ENCODE peak calls at places on chromosomes 3 and 15, in five cellular contexts. One of them, this sample, is unnamed.

GRCh38 chr15:29670945-29671307 is 151.3 kb downstream of the TJP1 start:
- DNase-seq in ELF-1: no peak
- DNase-seq in 8988T: no peak
- DNase-seq in fibroblast of lung: peak
- DNase-seq in globus pallidus: no peak
- DNase-seq in this sample: no peak

GRCh38 chr3:43998841-43999805 is 242.6 kb upstream of the TOPAZ1 start:
- DNase-seq in globus pallidus: peak
- DNase-seq in ELF-1: peak
- DNase-seq in fibroblast of lung: peak
- DNase-seq in 8988T: peak
- DNase-seq in this sample: no peak

GRCh38 chr15:51332211-51333147 is 5.9 kb downstream of the CYP19A1 start:
- DNase-seq in ELF-1: no peak
- DNase-seq in fibroblast of lung: peak
- DNase-seq in 8988T: no peak
- DNase-seq in globus pallidus: no peak
- DNase-seq in this sample: no peak

GRCh38 chr15:33314115-33314514 is 3.3 kb downstream of the RYR3 start:
- DNase-seq in ELF-1: no peak
- DNase-seq in 8988T: no peak
- DNase-seq in globus pallidus: no peak
- DNase-seq in fibroblast of lung: no peak
- DNase-seq in this sample: no peak

GRCh38 chr3:183260167-183260904 is 7.3 kb downstream of the B3GNT5 start:
- DNase-seq in ELF-1: no peak
- DNase-seq in globus pallidus: peak
- DNase-seq in 8988T: no peak
- DNase-seq in fibroblast of lung: no peak
- DNase-seq in this sample: no peak

GRCh38 chr15:70061696-70062270 is 35.9 kb downstream of the TLE3 start:
- DNase-seq in globus pallidus: no peak
- DNase-seq in 8988T: no peak
- DNase-seq in fibroblast of lung: no peak
- DNase-seq in ELF-1: no peak
- DNase-seq in this sample: no peak

GRCh38 chr3:5428607-5429516 is 241.4 kb downstream of the EDEM1 start:
- DNase-seq in fibroblast of lung: peak
- DNase-seq in ELF-1: no peak
- DNase-seq in 8988T: no peak
- DNase-seq in globus pallidus: no peak
- DNase-seq in this sample: peak

GRCh38 chr3:197428117-197428761 is 127.5 kb downstream of the BDH1 start:
- DNase-seq in ELF-1: peak
- DNase-seq in fibroblast of lung: peak
- DNase-seq in 8988T: peak
- DNase-seq in globus pallidus: no peak
- DNase-seq in this sample: no peak